ENCODE peak calls at places on chromosomes 12 and 14, in five cellular contexts. Y is HepG2; P is CD8-positive, alpha-beta memory T cell; Q is H1; W is CD4-positive, alpha-beta T cell. C is an unnamed sample.

GRCh38 chr12:91482231-91482630 is 299.6 kb upstream of the DCN start:
- DNase-seq in Y (no peak), P (no peak), Q (no peak), W (no peak), C (no peak)

GRCh38 chr14:85159726-85160125 is 370.2 kb upstream of the FLRT2 start:
- DNase-seq in Y (no peak), P (no peak), Q (no peak), W (no peak), C (no peak)

GRCh38 chr14:81272322-81272721 is 51.6 kb upstream of the GTF2A1 start:
- DNase-seq in Y (no peak), P (no peak), Q (no peak), W (no peak), C (no peak)

GRCh38 chr12:109542014-109542413 is 31.3 kb downstream of the MMAB start:
- DNase-seq in Y (no peak), P (no peak), Q (no peak), W (no peak), C (no peak)

GRCh38 chr14:75522919-75523318 is 650 bp downstream of the BATF start:
- DNase-seq in Y (no peak), P (no peak), Q (no peak), W (no peak), C (no peak)

GRCh38 chr14:35285168-35285990 is 6.8 kb upstream of the PSMA6 start:
- DNase-seq in Y (no peak), P (no peak), Q (no peak), W (no peak), C (no peak)

GRCh38 chr12:130780880-130781575 is 58.0 kb downstream of the STX2 start:
- DNase-seq in Y (no peak), P (no peak), Q (no peak), W (no peak), C (no peak)

GRCh38 chr14:71333705-71334104 is 426.4 kb downstream of the PCNX1 start:
- DNase-seq in Y (no peak), P (no peak), Q (no peak), W (no peak), C (no peak)

GRCh38 chr12:29640589-29641345 is 143.0 kb downstream of the TMTC1 start:
- DNase-seq in Y (peak; percentile 63), P (no peak), Q (no peak), W (no peak), C (no peak)

GRCh38 chr12:11823043-11823442 is 173.6 kb downstream of the ETV6 start:
- DNase-seq in Y (no peak), P (no peak), Q (no peak), W (no peak), C (no peak)

GRCh38 chr12:11821386-11821785 is 171.9 kb downstream of the ETV6 start:
- DNase-seq in Y (no peak), P (no peak), Q (no peak), W (no peak), C (no peak)

GRCh38 chr12:11823593-11823992 is 174.1 kb downstream of the ETV6 start:
- DNase-seq in Y (no peak), P (no peak), Q (no peak), W (no peak), C (no peak)

GRCh38 chr12:11820476-11820875 is 171.0 kb downstream of the ETV6 start:
- DNase-seq in Y (no peak), P (no peak), Q (no peak), W (no peak), C (no peak)

GRCh38 chr12:11822071-11822818 is 172.8 kb downstream of the ETV6 start:
- DNase-seq in Y (no peak), P (peak; percentile 49), Q (no peak), W (no peak), C (no peak)
- H3K27ac ChIP-seq in Y (no peak overlapping the region), P (no peak overlapping the region), Q (no peak overlapping the region), W (no peak overlapping the region), C (peak overlapping the region; percentile 3)

GRCh38 chr14:61080591-61081010 is 99.6 kb downstream of the SLC38A6 start:
- DNase-seq in Y (no peak), P (no peak), Q (no peak), W (no peak), C (no peak)
- H3K27ac ChIP-seq in Y (no peak overlapping the region), P (no peak overlapping the region), Q (no peak overlapping the region), W (no peak overlapping the region), C (no peak overlapping the region)

GRCh38 chr12:10119072-10119471 is 10.9 kb downstream of the CLEC7A start:
- DNase-seq in Y (no peak), P (no peak), Q (no peak), W (no peak), C (no peak)

GRCh38 chr12:10126401-10126800 is 3.6 kb downstream of the CLEC7A start:
- DNase-seq in Y (no peak), P (no peak), Q (no peak), W (no peak), C (no peak)

GRCh38 chr12:10122689-10123088 is 7.3 kb downstream of the CLEC7A start:
- DNase-seq in Y (peak; percentile 13), P (no peak), Q (no peak), W (no peak), C (no peak)

GRCh38 chr12:10115890-10116289 is 14.1 kb downstream of the CLEC7A start:
- DNase-seq in Y (no peak), P (no peak), Q (no peak), W (no peak), C (no peak)

DNA sequence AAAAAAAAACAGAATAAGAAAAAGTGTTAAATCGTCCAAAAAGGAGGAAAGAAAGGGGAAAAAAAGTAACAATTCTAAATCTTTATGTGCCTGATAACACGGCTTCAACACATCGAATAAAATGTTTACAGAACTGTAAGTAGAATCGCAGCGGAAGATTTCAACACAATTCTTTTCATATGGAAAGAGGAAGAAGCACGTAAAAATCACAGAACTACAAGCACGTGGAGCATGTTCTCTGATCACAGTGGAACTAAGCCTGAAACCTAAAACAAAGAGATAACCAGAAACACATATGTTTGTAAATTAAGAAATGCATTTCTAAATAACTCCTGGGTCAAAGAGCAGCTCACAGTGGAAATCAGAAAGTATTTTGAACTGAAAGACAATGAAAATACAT is 8.7 kb downstream of the CLEC7A start:
- DNase-seq in Y (no peak), P (no peak), Q (no peak), W (no peak), C (no peak)
- H3K27ac ChIP-seq in Y (no peak overlapping the region), P (no peak overlapping the region), Q (no peak overlapping the region), W (no peak overlapping the region), C (no peak overlapping the region)

GRCh38 chr12:50558970-50559369 is 54.2 kb downstream of the DIP2B start:
- DNase-seq in Y (no peak), P (no peak), Q (no peak), W (no peak), C (no peak)
- H3K27ac ChIP-seq in Y (no peak overlapping the region), P (no peak overlapping the region), Q (no peak overlapping the region), W (no peak overlapping the region), C (no peak overlapping the region)

GRCh38 chr12:75390899-75391538 is at the start of gene GLIPR1L2:
- DNase-seq in Y (peak; percentile 10), P (peak; percentile 92), Q (peak; percentile 98), W (peak; percentile 83), C (peak; percentile 59)
- H3K27ac ChIP-seq in Y (no peak within 1 kb of the TSS), P (peak within 1 kb of the TSS; percentile 83), Q (peak within 1 kb of the TSS; percentile 33), W (peak within 1 kb of the TSS; percentile 64), C (peak within 1 kb of the TSS; percentile 95)

DNA sequence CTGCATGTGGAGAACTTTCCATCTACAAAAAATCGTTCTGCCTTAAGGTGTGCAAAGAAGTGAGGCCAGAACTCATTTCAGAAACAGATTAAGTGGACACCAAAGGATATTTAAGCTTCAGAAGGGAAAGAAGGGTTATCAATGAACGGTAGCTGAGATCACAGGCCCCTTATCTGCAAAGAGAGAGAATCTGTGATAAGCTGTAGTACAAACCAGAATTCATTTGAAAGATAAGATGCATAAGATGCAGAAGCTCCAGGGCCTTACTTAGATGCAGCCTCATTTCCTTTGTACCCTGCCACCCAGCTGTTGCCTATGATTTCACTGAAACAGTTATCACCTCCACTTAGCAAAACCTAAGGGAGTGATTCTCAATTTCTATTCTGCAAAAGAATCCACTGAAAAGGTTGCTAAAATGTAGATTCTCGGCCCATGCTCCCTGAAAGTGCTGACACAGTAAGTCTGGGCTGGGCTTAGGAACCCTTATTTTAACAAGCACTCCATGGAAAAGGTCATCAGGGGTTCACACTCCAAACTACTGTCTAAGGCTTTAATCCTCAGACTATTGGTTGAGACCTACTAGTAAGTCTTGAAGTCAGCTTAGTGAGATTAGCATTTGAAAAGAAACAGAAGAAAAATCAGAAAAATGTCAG is 64.8 kb downstream of the HELB start:
- DNase-seq in Y (no peak), P (no peak), Q (no peak), W (no peak), C (no peak)
- H3K27ac ChIP-seq in Y (no peak overlapping the region), P (no peak overlapping the region), Q (no peak overlapping the region), W (no peak overlapping the region), C (no peak overlapping the region)

GRCh38 chr12:52909796-52910195 is 4.9 kb upstream of the KRT8 start:
- DNase-seq in Y (no peak), P (no peak), Q (no peak), W (no peak), C (no peak)
- H3K27ac ChIP-seq in Y (no peak overlapping the region), P (no peak overlapping the region), Q (no peak overlapping the region), W (no peak overlapping the region), C (no peak overlapping the region)

GRCh38 chr14:95072310-95072709 is 85.0 kb downstream of the DICER1 start:
- DNase-seq in Y (no peak), P (no peak), Q (no peak), W (no peak), C (no peak)

GRCh38 chr14:95075789-95076188 is 81.5 kb downstream of the DICER1 start:
- DNase-seq in Y (no peak), P (no peak), Q (no peak), W (no peak), C (no peak)

GRCh38 chr14:95078841-95079240 is 78.5 kb downstream of the DICER1 start:
- DNase-seq in Y (no peak), P (no peak), Q (peak; percentile 10), W (no peak), C (no peak)

GRCh38 chr14:95073947-95074346 is 83.4 kb downstream of the DICER1 start:
- DNase-seq in Y (no peak), P (no peak), Q (no peak), W (no peak), C (no peak)

GRCh38 chr14:95077380-95077779 is 79.9 kb downstream of the DICER1 start:
- DNase-seq in Y (no peak), P (no peak), Q (no peak), W (no peak), C (no peak)
- H3K27ac ChIP-seq in Y (no peak overlapping the region), P (no peak overlapping the region), Q (no peak overlapping the region), W (no peak overlapping the region), C (no peak overlapping the region)

GRCh38 chr12:90253674-90254181 is 545.1 kb upstream of the ATP2B1 start:
- DNase-seq in Y (no peak), P (peak; percentile 46), Q (no peak), W (no peak), C (no peak)
- H3K27ac ChIP-seq in Y (no peak overlapping the region), P (no peak overlapping the region), Q (no peak overlapping the region), W (no peak overlapping the region), C (no peak overlapping the region)

C was measured in caudate nucleus.